ENCODE peak calls at places on chromosomes 12 and 14, in eight cellular contexts. K, Y, V, J, D, S, R and Q are unnamed samples.

GRCh38 chr12:20628388-20628787 is 66.7 kb upstream of the SLCO1C1 start:
- DNase-seq in K (no peak), Y (no peak), V (no peak), J (no peak), D (no peak), S (no peak), R (no peak), Q (no peak)

GRCh38 chr14:83826838-83827237 is 1703.1 kb upstream of the FLRT2 start:
- DNase-seq in K (no peak), Y (no peak), V (no peak), J (no peak), D (no peak), S (no peak), R (no peak), Q (no peak)

GRCh38 chr14:66476964-66477363 is 9.2 kb upstream of the CCDC196 start:
- DNase-seq in K (peak; percentile 6), Y (no peak), V (peak; percentile 15), J (no peak), D (no peak), S (no peak), R (no peak), Q (no peak)

GRCh38 chr14:98919431-98919830 is 352.6 kb downstream of the BCL11B start:
- DNase-seq in K (no peak), Y (no peak), V (no peak), J (no peak), D (no peak), S (no peak), R (no peak), Q (no peak)

GRCh38 chr14:82342596-82342995 is 808.9 kb upstream of the SEL1L start:
- DNase-seq in K (no peak), Y (no peak), V (no peak), J (no peak), D (no peak), S (no peak), R (no peak), Q (no peak)

GRCh38 chr14:40113671-40114070 is 681.4 kb upstream of the FBXO33 start:
- DNase-seq in K (no peak), Y (no peak), V (no peak), J (no peak), D (no peak), S (no peak), R (no peak), Q (no peak)

GRCh38 chr12:6540181-6540877 is 6.0 kb downstream of the GAPDH start:
- DNase-seq in K (peak; percentile 95), Y (peak; percentile 66), V (peak; percentile 90), J (no peak), D (peak; percentile 88), S (peak; percentile 88), R (no peak), Q (peak; percentile 53)

GRCh38 chr12:42291680-42292079 is 34.2 kb downstream of the ZCRB1 start:
- DNase-seq in K (no peak), Y (no peak), V (no peak), J (no peak), D (no peak), S (no peak), R (no peak), Q (no peak)

GRCh38 chr12:57176139-57176477 is 28.7 kb upstream of the LRP1-AS start:
- DNase-seq in K (no peak), Y (no peak), V (no peak), J (no peak), D (no peak), S (no peak), R (no peak), Q (no peak)
- TF ChIP-seq CTCF in K (peak; percentile 60), Y (no peak), V (no peak), J (no peak), D (no peak), S (no peak), R (no peak), Q (peak; percentile 34)

DNA sequence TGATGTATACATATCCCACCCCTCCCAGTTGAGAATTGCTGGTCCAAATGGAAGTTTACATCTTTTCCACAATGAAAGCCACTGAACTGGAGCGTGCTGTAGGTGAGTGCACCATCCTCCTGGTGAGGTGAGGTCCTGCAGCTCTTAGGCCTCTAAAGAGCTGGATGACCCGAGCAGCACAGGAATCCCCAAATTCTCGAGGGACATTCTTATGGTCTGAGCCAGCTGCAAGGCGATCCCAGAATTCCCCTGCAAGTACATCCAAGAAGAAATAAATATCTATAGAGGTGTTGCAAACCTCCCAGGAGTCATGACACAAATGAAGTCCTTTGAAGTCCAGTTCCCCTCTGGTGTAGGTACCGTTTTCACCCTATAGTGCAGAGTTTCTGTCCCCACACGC is 24.0 kb downstream of the TMEM132C start:
- DNase-seq in K (no peak), Y (no peak), V (no peak), J (no peak), D (no peak), S (no peak), R (no peak), Q (no peak)
- TF ChIP-seq CTCF in K (no peak), Y (no peak), V (no peak), J (no peak), D (no peak), S (no peak), R (no peak), Q (no peak)

GRCh38 chr12:120353556-120354317 is 15.2 kb downstream of the MSI1 start:
- DNase-seq in K (no peak), Y (no peak), V (no peak), J (no peak), D (no peak), S (no peak), R (no peak), Q (no peak)

GRCh38 chr12:120357104-120357503 is 11.9 kb downstream of the MSI1 start:
- DNase-seq in K (no peak), Y (no peak), V (no peak), J (no peak), D (no peak), S (no peak), R (no peak), Q (no peak)

GRCh38 chr12:120359159-120359527 is 9.8 kb downstream of the MSI1 start:
- DNase-seq in K (no peak), Y (no peak), V (no peak), J (no peak), D (no peak), S (no peak), R (no peak), Q (no peak)

GRCh38 chr12:120358412-120359158 is 10.4 kb downstream of the MSI1 start:
- DNase-seq in K (no peak), Y (peak; percentile 31), V (no peak), J (peak; percentile 93), D (no peak), S (no peak), R (no peak), Q (no peak)

GRCh38 chr12:120356567-120357030 is 12.4 kb downstream of the MSI1 start:
- DNase-seq in K (peak; percentile 94), Y (peak; percentile 86), V (peak; percentile 95), J (peak; percentile 89), D (peak; percentile 28), S (no peak), R (peak; percentile 80), Q (peak; percentile 83)
- TF ChIP-seq CTCF in K (peak; percentile 88), Y (peak; percentile 84), V (peak; percentile 95), J (peak; percentile 90), D (peak; percentile 91), S (peak; percentile 81), R (peak; percentile 76), Q (peak; percentile 88)

GRCh38 chr12:1184402-1184801 is 193.4 kb downstream of the ERC1 start:
- DNase-seq in K (no peak), Y (no peak), V (no peak), J (no peak), D (no peak), S (no peak), R (no peak), Q (no peak)
- TF ChIP-seq CTCF in K (no peak), Y (no peak), V (no peak), J (no peak), D (no peak), S (no peak), R (no peak), Q (no peak)

GRCh38 chr12:9134981-9135628 is 19.4 kb upstream of the A2M start:
- DNase-seq in K (no peak), Y (no peak), V (no peak), J (no peak), D (no peak), S (no peak), R (no peak), Q (no peak)
- TF ChIP-seq CTCF in K (no peak), Y (no peak), V (peak; percentile 17), J (peak; percentile 22), D (no peak), S (no peak), R (no peak), Q (peak; percentile 38)

GRCh38 chr12:113825705-113826104 is 140.4 kb downstream of the RBM19 start:
- DNase-seq in K (no peak), Y (no peak), V (no peak), J (no peak), D (no peak), S (no peak), R (no peak), Q (no peak)
- TF ChIP-seq CTCF in K (no peak), Y (no peak), V (no peak), J (peak; percentile 24), D (no peak), S (no peak), R (no peak), Q (no peak)

GRCh38 chr14:22143360-22143759 is 445.7 kb downstream of the DAD1 start:
- DNase-seq in K (peak; percentile 61), Y (no peak), V (no peak), J (no peak), D (no peak), S (no peak), R (no peak), Q (no peak)

GRCh38 chr14:22152901-22153300 is 436.1 kb downstream of the DAD1 start:
- DNase-seq in K (no peak), Y (no peak), V (no peak), J (no peak), D (no peak), S (no peak), R (no peak), Q (no peak)

GRCh38 chr14:22151091-22151490 is 437.9 kb downstream of the DAD1 start:
- DNase-seq in K (no peak), Y (no peak), V (no peak), J (no peak), D (no peak), S (no peak), R (no peak), Q (no peak)

GRCh38 chr14:22152161-22152870 is 436.7 kb downstream of the DAD1 start:
- DNase-seq in K (no peak), Y (no peak), V (no peak), J (no peak), D (no peak), S (no peak), R (no peak), Q (no peak)

GRCh38 chr14:22147716-22148115 is 441.3 kb downstream of the DAD1 start:
- DNase-seq in K (peak; percentile 22), Y (no peak), V (no peak), J (no peak), D (no peak), S (no peak), R (no peak), Q (no peak)
- TF ChIP-seq CTCF in K (no peak), Y (peak; percentile 3), V (no peak), J (no peak), D (no peak), S (no peak), R (no peak), Q (no peak)